ENCODE peak calls at places on chromosomes 3 and 15, in nine cellular contexts. One of them, this sample, is unnamed.

GRCh38 chr15:78129098-78130011 is 1.9 kb downstream of the CIB2 start:
- DNase-seq in endothelial cell of umbilical vein: no peak
- DNase-seq in choroid plexus epithelial cell: no peak
- DNase-seq in endothelial cell: no peak
- DNase-seq in CD4-positive, alpha-beta T cell: no peak
- DNase-seq in A549: no peak
- DNase-seq in B cell: peak; percentile 42
- DNase-seq in sigmoid colon: no peak
- DNase-seq in heart right ventricle: no peak
- DNase-seq in this sample: no peak

GRCh38 chr15:64883097-64883581 is 28.6 kb upstream of the ANKDD1A start:
- DNase-seq in endothelial cell of umbilical vein: no peak
- DNase-seq in A549: no peak
- DNase-seq in sigmoid colon: no peak
- DNase-seq in heart right ventricle: no peak
- DNase-seq in endothelial cell: no peak
- DNase-seq in B cell: peak; percentile 50
- DNase-seq in CD4-positive, alpha-beta T cell: no peak
- DNase-seq in choroid plexus epithelial cell: peak; percentile 45
- DNase-seq in this sample: no peak

GRCh38 chr3:191882289-191882688 is 421.3 kb downstream of the PYDC2 start:
- DNase-seq in endothelial cell of umbilical vein: no peak
- DNase-seq in heart right ventricle: no peak
- DNase-seq in CD4-positive, alpha-beta T cell: no peak
- DNase-seq in B cell: no peak
- DNase-seq in sigmoid colon: no peak
- DNase-seq in choroid plexus epithelial cell: peak; percentile 4
- DNase-seq in endothelial cell: no peak
- DNase-seq in A549: no peak
- DNase-seq in this sample: no peak

GRCh38 chr3:194481103-194481502 is 5.7 kb downstream of the ATP13A3 start:
- DNase-seq in A549: no peak
- DNase-seq in sigmoid colon: no peak
- DNase-seq in B cell: no peak
- DNase-seq in heart right ventricle: no peak
- DNase-seq in CD4-positive, alpha-beta T cell: no peak
- DNase-seq in choroid plexus epithelial cell: peak; percentile 86
- DNase-seq in endothelial cell: no peak
- DNase-seq in endothelial cell of umbilical vein: no peak
- DNase-seq in this sample: no peak

GRCh38 chr3:9193633-9194032 is 55.8 kb downstream of the SRGAP3 start:
- DNase-seq in A549: no peak
- DNase-seq in heart right ventricle: no peak
- DNase-seq in sigmoid colon: peak; percentile 56
- DNase-seq in choroid plexus epithelial cell: no peak
- DNase-seq in B cell: no peak
- DNase-seq in endothelial cell: no peak
- DNase-seq in CD4-positive, alpha-beta T cell: no peak
- DNase-seq in endothelial cell of umbilical vein: no peak
- DNase-seq in this sample: no peak

GRCh38 chr3:14329116-14329830 is 73.1 kb upstream of the SLC6A6 start:
- DNase-seq in endothelial cell: no peak
- DNase-seq in heart right ventricle: no peak
- DNase-seq in endothelial cell of umbilical vein: peak; percentile 67
- DNase-seq in B cell: no peak
- DNase-seq in A549: no peak
- DNase-seq in CD4-positive, alpha-beta T cell: no peak
- DNase-seq in sigmoid colon: no peak
- DNase-seq in choroid plexus epithelial cell: peak; percentile 13
- DNase-seq in this sample: no peak

GRCh38 chr3:28726840-28727239 is 378.2 kb upstream of the AZI2 start:
- DNase-seq in sigmoid colon: no peak
- DNase-seq in endothelial cell: peak; percentile 72
- DNase-seq in A549: peak; percentile 8
- DNase-seq in choroid plexus epithelial cell: peak; percentile 34
- DNase-seq in B cell: no peak
- DNase-seq in CD4-positive, alpha-beta T cell: no peak
- DNase-seq in endothelial cell of umbilical vein: peak; percentile 59
- DNase-seq in heart right ventricle: peak; percentile 19
- DNase-seq in this sample: no peak

GRCh38 chr15:31160297-31160696 is 58.8 kb upstream of the TRPM1 start:
- DNase-seq in sigmoid colon: no peak
- DNase-seq in choroid plexus epithelial cell: no peak
- DNase-seq in endothelial cell: no peak
- DNase-seq in A549: no peak
- DNase-seq in B cell: no peak
- DNase-seq in heart right ventricle: no peak
- DNase-seq in CD4-positive, alpha-beta T cell: no peak
- DNase-seq in endothelial cell of umbilical vein: no peak
- DNase-seq in this sample: no peak

GRCh38 chr15:96354731-96355560 is 24.4 kb downstream of the NR2F2 start:
- DNase-seq in A549: peak; percentile 79
- DNase-seq in endothelial cell: no peak
- DNase-seq in B cell: no peak
- DNase-seq in sigmoid colon: no peak
- DNase-seq in CD4-positive, alpha-beta T cell: no peak
- DNase-seq in heart right ventricle: no peak
- DNase-seq in endothelial cell of umbilical vein: peak; percentile 85
- DNase-seq in choroid plexus epithelial cell: peak; percentile 95
- DNase-seq in this sample: no peak

GRCh38 chr3:175914785-175915184 is 1055.7 kb downstream of the NAALADL2 start:
- DNase-seq in endothelial cell of umbilical vein: no peak
- DNase-seq in A549: no peak
- DNase-seq in sigmoid colon: no peak
- DNase-seq in CD4-positive, alpha-beta T cell: no peak
- DNase-seq in B cell: no peak
- DNase-seq in endothelial cell: no peak
- DNase-seq in heart right ventricle: no peak
- DNase-seq in choroid plexus epithelial cell: peak; percentile 32
- DNase-seq in this sample: no peak

GRCh38 chr3:49727154-49727923 is 3.6 kb upstream of the GMPPB start:
- DNase-seq in B cell: peak; percentile 21
- DNase-seq in endothelial cell: no peak
- DNase-seq in heart right ventricle: no peak
- DNase-seq in CD4-positive, alpha-beta T cell: no peak
- DNase-seq in choroid plexus epithelial cell: no peak
- DNase-seq in endothelial cell of umbilical vein: no peak
- DNase-seq in A549: no peak
- DNase-seq in sigmoid colon: no peak
- DNase-seq in this sample: no peak

GRCh38 chr3:165196577-165197561 is 685 bp upstream of the SLITRK3 start:
- DNase-seq in choroid plexus epithelial cell: peak; percentile 3
- DNase-seq in sigmoid colon: peak; percentile 64
- DNase-seq in heart right ventricle: no peak
- DNase-seq in endothelial cell: peak; percentile 33
- DNase-seq in A549: no peak
- DNase-seq in B cell: no peak
- DNase-seq in CD4-positive, alpha-beta T cell: no peak
- DNase-seq in endothelial cell of umbilical vein: no peak
- DNase-seq in this sample: peak; percentile 61

GRCh38 chr3:181794036-181794790 is 82.5 kb downstream of the SOX2 start:
- DNase-seq in choroid plexus epithelial cell: no peak
- DNase-seq in heart right ventricle: no peak
- DNase-seq in CD4-positive, alpha-beta T cell: no peak
- DNase-seq in B cell: no peak
- DNase-seq in endothelial cell: no peak
- DNase-seq in A549: no peak
- DNase-seq in endothelial cell of umbilical vein: no peak
- DNase-seq in sigmoid colon: no peak
- DNase-seq in this sample: no peak

GRCh38 chr3:140823106-140823505 is 118.5 kb upstream of the SLC25A36 start:
- DNase-seq in B cell: no peak
- DNase-seq in sigmoid colon: no peak
- DNase-seq in choroid plexus epithelial cell: no peak
- DNase-seq in CD4-positive, alpha-beta T cell: no peak
- DNase-seq in endothelial cell: no peak
- DNase-seq in A549: no peak
- DNase-seq in heart right ventricle: no peak
- DNase-seq in endothelial cell of umbilical vein: no peak
- DNase-seq in this sample: no peak
- TF ChIP-seq CTCF in B cell: no peak
- TF ChIP-seq CTCF in sigmoid colon: no peak
- TF ChIP-seq CTCF in choroid plexus epithelial cell: no peak
- TF ChIP-seq CTCF in CD4-positive, alpha-beta T cell: no peak
- TF ChIP-seq CTCF in endothelial cell: no peak
- TF ChIP-seq CTCF in A549: no peak
- TF ChIP-seq CTCF in heart right ventricle: no peak
- TF ChIP-seq CTCF in endothelial cell of umbilical vein: no peak
- TF ChIP-seq CTCF in this sample: no peak

GRCh38 chr3:59970384-59970783 is 920.6 kb upstream of the CFAP20DC start:
- DNase-seq in B cell: no peak
- DNase-seq in sigmoid colon: no peak
- DNase-seq in endothelial cell: no peak
- DNase-seq in A549: no peak
- DNase-seq in endothelial cell of umbilical vein: no peak
- DNase-seq in heart right ventricle: no peak
- DNase-seq in CD4-positive, alpha-beta T cell: no peak
- DNase-seq in choroid plexus epithelial cell: no peak
- DNase-seq in this sample: no peak

GRCh38 chr3:59970796-59971195 is 921.0 kb upstream of the CFAP20DC start:
- DNase-seq in A549: no peak
- DNase-seq in choroid plexus epithelial cell: no peak
- DNase-seq in endothelial cell of umbilical vein: no peak
- DNase-seq in sigmoid colon: no peak
- DNase-seq in CD4-positive, alpha-beta T cell: no peak
- DNase-seq in heart right ventricle: no peak
- DNase-seq in B cell: no peak
- DNase-seq in endothelial cell: no peak
- DNase-seq in this sample: no peak

DNA sequence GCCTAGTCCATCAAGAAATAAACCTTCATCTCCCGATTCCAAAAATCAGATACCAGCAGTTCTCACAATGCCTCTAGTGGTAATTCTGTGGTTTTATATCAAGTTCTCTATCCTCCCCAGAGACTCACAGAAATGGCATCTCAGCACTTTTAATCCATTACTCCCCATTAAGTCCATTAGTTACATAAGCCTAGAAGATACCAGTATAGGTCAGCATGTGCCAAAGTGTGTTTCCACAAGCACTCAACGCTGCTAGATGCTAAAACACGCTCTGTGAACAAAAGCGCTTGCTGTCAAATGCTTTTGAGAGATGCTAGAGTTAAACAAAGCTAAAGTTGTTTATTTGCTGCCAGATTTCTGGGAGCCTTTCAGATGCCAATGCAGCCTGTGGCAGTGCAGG is 918.7 kb upstream of the CFAP20DC start:
- DNase-seq in heart right ventricle: no peak
- DNase-seq in CD4-positive, alpha-beta T cell: no peak
- DNase-seq in endothelial cell of umbilical vein: no peak
- DNase-seq in choroid plexus epithelial cell: no peak
- DNase-seq in A549: no peak
- DNase-seq in sigmoid colon: no peak
- DNase-seq in endothelial cell: no peak
- DNase-seq in B cell: no peak
- DNase-seq in this sample: no peak
- TF ChIP-seq CTCF in heart right ventricle: no peak
- TF ChIP-seq CTCF in CD4-positive, alpha-beta T cell: no peak
- TF ChIP-seq CTCF in endothelial cell of umbilical vein: no peak
- TF ChIP-seq CTCF in choroid plexus epithelial cell: no peak
- TF ChIP-seq CTCF in A549: no peak
- TF ChIP-seq CTCF in sigmoid colon: no peak
- TF ChIP-seq CTCF in endothelial cell: no peak
- TF ChIP-seq CTCF in B cell: no peak
- TF ChIP-seq CTCF in this sample: no peak

DNA sequence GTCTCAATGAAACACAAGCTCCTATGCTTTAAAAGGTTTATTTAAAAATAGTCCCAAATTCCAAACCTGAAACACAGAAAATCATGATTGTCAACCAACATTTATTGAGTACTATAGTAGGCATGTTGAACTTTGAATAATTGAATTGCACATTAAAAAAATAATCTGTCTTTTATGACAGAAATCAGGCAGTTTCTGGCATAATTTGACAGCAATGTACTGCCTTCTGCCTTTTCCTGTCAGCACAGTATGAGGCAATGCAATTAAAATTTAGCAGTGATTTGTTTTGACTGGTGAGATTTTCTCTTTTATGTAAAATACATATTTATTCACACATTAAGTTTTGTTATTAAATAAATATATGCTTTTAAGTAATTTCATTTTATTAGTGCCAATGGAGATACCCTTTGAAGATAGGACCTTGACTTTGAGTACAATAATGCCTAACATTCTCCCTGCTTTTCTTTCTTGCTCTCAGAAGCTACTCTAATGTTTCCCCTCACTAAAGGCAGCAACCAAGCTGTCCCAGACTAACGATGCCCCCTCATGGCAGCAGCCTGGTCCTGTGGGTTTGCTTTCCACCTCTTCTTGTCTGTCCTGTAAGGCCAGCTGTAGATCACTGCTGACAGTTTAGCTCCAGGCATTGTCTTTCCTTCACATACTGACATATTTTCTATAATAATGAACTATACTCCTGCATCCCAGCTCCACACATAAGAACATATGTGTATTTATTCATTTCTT is 346.7 kb downstream of the IL20RB start:
- DNase-seq in heart right ventricle: no peak
- DNase-seq in A549: no peak
- DNase-seq in CD4-positive, alpha-beta T cell: no peak
- DNase-seq in B cell: no peak
- DNase-seq in endothelial cell of umbilical vein: no peak
- DNase-seq in sigmoid colon: no peak
- DNase-seq in endothelial cell: no peak
- DNase-seq in choroid plexus epithelial cell: no peak
- DNase-seq in this sample: no peak
- TF ChIP-seq CTCF in heart right ventricle: no peak
- TF ChIP-seq CTCF in A549: no peak
- TF ChIP-seq CTCF in CD4-positive, alpha-beta T cell: no peak
- TF ChIP-seq CTCF in B cell: no peak
- TF ChIP-seq CTCF in endothelial cell of umbilical vein: no peak
- TF ChIP-seq CTCF in sigmoid colon: no peak
- TF ChIP-seq CTCF in endothelial cell: no peak
- TF ChIP-seq CTCF in choroid plexus epithelial cell: no peak
- TF ChIP-seq CTCF in this sample: no peak

GRCh38 chr3:169162107-169162506 is 501.4 kb downstream of the MECOM start:
- DNase-seq in heart right ventricle: no peak
- DNase-seq in B cell: no peak
- DNase-seq in endothelial cell of umbilical vein: no peak
- DNase-seq in A549: no peak
- DNase-seq in endothelial cell: no peak
- DNase-seq in CD4-positive, alpha-beta T cell: no peak
- DNase-seq in choroid plexus epithelial cell: no peak
- DNase-seq in sigmoid colon: no peak
- DNase-seq in this sample: no peak
- TF ChIP-seq CTCF in heart right ventricle: no peak
- TF ChIP-seq CTCF in B cell: no peak
- TF ChIP-seq CTCF in endothelial cell of umbilical vein: no peak
- TF ChIP-seq CTCF in A549: no peak
- TF ChIP-seq CTCF in endothelial cell: no peak
- TF ChIP-seq CTCF in CD4-positive, alpha-beta T cell: no peak
- TF ChIP-seq CTCF in choroid plexus epithelial cell: no peak
- TF ChIP-seq CTCF in sigmoid colon: no peak
- TF ChIP-seq CTCF in this sample: no peak

GRCh38 chr3:53513556-53514190 is 19.3 kb downstream of the CACNA1D start:
- DNase-seq in sigmoid colon: no peak
- DNase-seq in A549: no peak
- DNase-seq in CD4-positive, alpha-beta T cell: no peak
- DNase-seq in endothelial cell: no peak
- DNase-seq in endothelial cell of umbilical vein: no peak
- DNase-seq in heart right ventricle: no peak
- DNase-seq in choroid plexus epithelial cell: no peak
- DNase-seq in B cell: no peak
- DNase-seq in this sample: no peak
- TF ChIP-seq CTCF in sigmoid colon: no peak
- TF ChIP-seq CTCF in A549: peak; percentile 36
- TF ChIP-seq CTCF in CD4-positive, alpha-beta T cell: no peak
- TF ChIP-seq CTCF in endothelial cell: no peak
- TF ChIP-seq CTCF in endothelial cell of umbilical vein: no peak
- TF ChIP-seq CTCF in heart right ventricle: no peak
- TF ChIP-seq CTCF in choroid plexus epithelial cell: peak; percentile 20
- TF ChIP-seq CTCF in B cell: no peak
- TF ChIP-seq CTCF in this sample: peak; percentile 27